ENCODE peak calls at places on chromosomes 3 and 15, in five cellular contexts. One of them, this sample, is unnamed.

GRCh38 chr15:100209204-100209603 is 132.6 kb downstream of the ADAMTS17 start:
- DNase-seq in MCF 10A: no peak
- DNase-seq in cardiac fibroblast: no peak
- DNase-seq in hypothalamus: no peak
- DNase-seq in activated gamma-delta T cell treated with Interleukin-2 at 50 U/mL for 16 hours: no peak
- DNase-seq in this sample: no peak

GRCh38 chr3:89098173-89098572 is 9.2 kb upstream of the EPHA3 start:
- DNase-seq in MCF 10A: no peak
- DNase-seq in cardiac fibroblast: no peak
- DNase-seq in hypothalamus: no peak
- DNase-seq in activated gamma-delta T cell treated with Interleukin-2 at 50 U/mL for 16 hours: no peak
- DNase-seq in this sample: no peak

GRCh38 chr15:100902436-100903190 is 16.5 kb upstream of the LRRK1 start:
- DNase-seq in MCF 10A: no peak
- DNase-seq in cardiac fibroblast: peak
- DNase-seq in hypothalamus: no peak
- DNase-seq in activated gamma-delta T cell treated with Interleukin-2 at 50 U/mL for 16 hours: no peak
- DNase-seq in this sample: no peak

GRCh38 chr3:128006061-128006470 is 46.2 kb upstream of the SEC61A1 start:
- DNase-seq in MCF 10A: no peak
- DNase-seq in cardiac fibroblast: no peak
- DNase-seq in hypothalamus: no peak
- DNase-seq in activated gamma-delta T cell treated with Interleukin-2 at 50 U/mL for 16 hours: no peak
- DNase-seq in this sample: no peak

GRCh38 chr15:69780374-69780773 is 317.3 kb downstream of the TLE3 start:
- DNase-seq in MCF 10A: peak
- DNase-seq in cardiac fibroblast: no peak
- DNase-seq in hypothalamus: no peak
- DNase-seq in activated gamma-delta T cell treated with Interleukin-2 at 50 U/mL for 16 hours: no peak
- DNase-seq in this sample: no peak

GRCh38 chr3:117669761-117670160 is 960.2 kb downstream of the TUSC7 start:
- DNase-seq in MCF 10A: no peak
- DNase-seq in cardiac fibroblast: no peak
- DNase-seq in hypothalamus: no peak
- DNase-seq in activated gamma-delta T cell treated with Interleukin-2 at 50 U/mL for 16 hours: no peak
- DNase-seq in this sample: no peak

GRCh38 chr3:117287602-117288001 is 578.0 kb downstream of the TUSC7 start:
- DNase-seq in MCF 10A: no peak
- DNase-seq in cardiac fibroblast: no peak
- DNase-seq in hypothalamus: no peak
- DNase-seq in activated gamma-delta T cell treated with Interleukin-2 at 50 U/mL for 16 hours: no peak
- DNase-seq in this sample: no peak

GRCh38 chr3:120489421-120489820 is 38.6 kb upstream of the FSTL1 start:
- DNase-seq in MCF 10A: no peak
- DNase-seq in cardiac fibroblast: no peak
- DNase-seq in hypothalamus: no peak
- DNase-seq in activated gamma-delta T cell treated with Interleukin-2 at 50 U/mL for 16 hours: no peak
- DNase-seq in this sample: no peak

This sample was measured in effector memory CD8-positive, alpha-beta T cell.